ENCODE peak calls at places on chromosomes 11 and 22, in four cellular contexts. Y is GM12878, N is K562, U is HepG2. C is an unnamed sample.

GRCh38 chr22:20762233-20762796 is 11.6 kb upstream of the SERPIND1 start:
- DNase-seq in Y (no peak), N (no peak), U (no peak), C (no peak)

GRCh38 chr22:49663311-49663711 is 164.4 kb downstream of the BRD1 start:
- DNase-seq in Y (no peak), N (no peak), U (no peak), C (no peak)

GRCh38 chr11:125170406-125171031 is 6.0 kb downstream of the PKNOX2 start:
- DNase-seq in Y (no peak), N (peak), U (no peak), C (no peak)

GRCh38 chr11:1202154-1202775 is 20.6 kb upstream of the MUC5B start:
- DNase-seq in Y (no peak), N (peak), U (no peak), C (peak)

GRCh38 chr11:20599424-20600346 is at the start of gene SLC6A5:
- DNase-seq in Y (no peak), N (peak), U (peak), C (peak)

GRCh38 chr11:2798951-2799761 is 86.4 kb downstream of the CDKN1C start:
- DNase-seq in Y (no peak), N (no peak), U (peak), C (no peak)

GRCh38 chr11:119878990-119879389 is 150.0 kb upstream of the NECTIN1 start:
- DNase-seq in Y (no peak), N (no peak), U (no peak), C (no peak)

GRCh38 chr11:130102457-130103249 is 33.0 kb downstream of the APLP2 start:
- DNase-seq in Y (no peak), N (no peak), U (no peak), C (no peak)

GRCh38 chr11:100560606-100561005 is 126.5 kb upstream of the ARHGAP42 start:
- DNase-seq in Y (no peak), N (no peak), U (no peak), C (no peak)

GRCh38 chr11:74465291-74465708 is 2.0 kb downstream of the KCNE3 start:
- DNase-seq in Y (no peak), N (peak), U (peak), C (no peak)

GRCh38 chr11:8089791-8090510 is 8.9 kb downstream of the TUB start:
- DNase-seq in Y (no peak), N (no peak), U (no peak), C (no peak)

GRCh38 chr22:31328545-31328960 is 17.6 kb downstream of the PATZ1 start:
- DNase-seq in Y (no peak), N (no peak), U (no peak), C (no peak)

GRCh38 chr11:130261546-130261945 is 53.2 kb downstream of the ZBTB44 start:
- DNase-seq in Y (no peak), N (no peak), U (no peak), C (no peak)

GRCh38 chr22:41216984-41217383 is 11.9 kb downstream of the L3MBTL2 start:
- DNase-seq in Y (no peak), N (no peak), U (no peak), C (no peak)

GRCh38 chr11:96084610-96085348 is 160.9 kb upstream of the MTMR2 start:
- DNase-seq in Y (no peak), N (no peak), U (no peak), C (no peak)

DNA sequence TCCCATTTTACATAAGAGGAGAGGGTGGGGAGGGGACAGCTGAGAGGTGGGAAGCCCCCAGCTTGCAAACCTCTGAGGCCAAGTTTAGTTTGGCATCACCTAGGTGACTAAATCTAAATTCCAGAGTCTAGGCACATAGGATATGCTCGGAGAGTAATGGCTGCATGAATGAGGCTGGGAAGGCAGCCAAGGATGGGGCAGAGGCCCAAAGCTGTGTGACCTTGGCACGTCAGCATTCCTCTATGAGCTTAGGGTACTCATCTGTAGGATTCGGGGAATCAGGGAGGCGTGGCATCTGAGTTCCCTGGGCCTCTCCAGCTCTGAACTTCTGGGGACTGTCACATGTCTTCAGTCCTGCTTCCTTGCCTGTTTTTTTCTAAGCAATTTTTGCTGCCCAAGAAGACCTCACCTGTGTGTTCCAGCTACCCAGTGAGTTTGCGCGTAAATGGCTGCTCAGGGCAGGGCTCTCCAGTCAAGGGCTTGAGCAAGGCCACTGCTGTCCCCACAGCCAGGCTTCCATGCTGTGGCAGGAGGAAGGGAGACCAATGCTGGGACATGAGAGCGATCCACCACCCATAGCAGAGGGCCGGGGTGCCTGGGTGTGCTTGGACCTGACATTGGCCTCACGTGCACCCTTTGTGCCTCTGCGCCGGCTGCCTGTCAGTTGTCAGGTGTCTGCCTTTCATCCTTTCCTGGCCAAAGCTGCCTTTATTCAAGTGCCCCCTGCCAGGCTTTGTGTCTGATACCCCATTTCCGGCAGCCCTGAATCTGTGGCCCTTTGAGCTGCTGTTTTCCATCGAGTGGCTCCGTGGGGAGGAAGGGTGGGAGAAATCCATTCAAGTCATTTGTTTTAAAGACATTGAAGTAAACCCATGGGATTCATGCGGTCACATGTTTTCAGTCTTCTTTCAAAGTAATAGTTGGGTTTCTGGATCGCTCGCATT is 14.0 kb downstream of the DAGLA start:
- DNase-seq in Y (no peak), N (no peak), U (peak), C (no peak)
- TF ChIP-seq BHLHE40 in Y (no peak), N (no peak), U (no peak), C (no peak)

GRCh38 chr11:21604564-21604963 is 588.3 kb upstream of the ANO5 start:
- DNase-seq in Y (no peak), N (no peak), U (no peak), C (no peak)

GRCh38 chr11:21602734-21603133 is 590.2 kb upstream of the ANO5 start:
- DNase-seq in Y (no peak), N (no peak), U (no peak), C (no peak)
- TF ChIP-seq TARDBP in Y (no peak), N (no peak), U (no peak), C (no peak)

DNA sequence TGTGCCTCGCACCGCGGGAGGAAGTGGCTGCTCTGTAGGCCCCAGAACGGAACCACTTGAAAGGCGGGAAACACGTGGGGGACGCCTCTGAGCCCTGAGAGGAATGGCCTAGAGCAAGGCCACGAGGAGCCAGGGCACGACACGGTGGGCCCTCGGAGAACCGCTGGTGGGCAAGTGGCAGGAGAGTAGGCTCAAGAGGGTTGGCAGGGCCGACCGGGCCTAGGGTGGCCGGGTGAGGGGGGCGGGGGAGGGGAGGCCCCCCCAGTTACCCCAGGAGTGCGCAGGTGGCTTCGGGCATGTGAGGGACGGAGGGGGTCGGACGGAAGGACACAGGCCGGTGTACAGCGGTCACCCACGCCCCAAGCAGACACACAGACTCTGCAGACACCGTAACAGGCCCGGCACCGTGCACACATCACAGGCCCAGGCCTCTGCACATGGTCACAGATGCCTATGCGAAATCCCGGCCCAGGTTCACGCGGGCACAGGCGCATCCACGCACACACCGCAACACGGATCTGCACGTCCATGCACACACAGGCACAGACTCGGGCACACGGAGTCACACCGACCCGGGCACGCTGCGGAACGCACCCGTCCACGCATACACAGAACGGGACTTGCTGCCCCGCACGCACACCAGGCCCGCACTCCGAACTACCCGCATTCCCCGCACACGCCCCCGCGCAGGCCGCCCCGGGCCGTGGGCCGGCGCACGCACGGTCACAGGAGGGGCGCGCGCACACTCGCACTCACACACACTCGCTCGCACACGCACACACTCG is at the start of gene MGAT3:
- DNase-seq in Y (no peak), N (no peak), U (no peak), C (no peak)
- TF ChIP-seq SP1 in Y (no peak), N (no peak), U (no peak), C (no peak)

GRCh38 chr11:60845338-60845737 is 3.4 kb downstream of the CCDC86 start:
- DNase-seq in Y (no peak), N (no peak), U (no peak), C (no peak)
- TF ChIP-seq BHLHE40 in Y (no peak), N (no peak), U (no peak), C (no peak)

C was measured in HEK293T.